ENCODE peak calls at places on chromosomes 11 and 22, in six cellular contexts. One of them, this sample, is unnamed.
A peak's percentile ranks its signal among the peaks of the same experiment; 100 is the strongest.

GRCh38 chr11:16356057-16356750 is at the start of gene SOX6:
- DNase-seq in IMR-90: peak; percentile 67
- DNase-seq in H9: no peak
- DNase-seq in mesenchymal stem cell: peak; percentile 51
- DNase-seq in trophoblast cell: no peak
- DNase-seq in H1: no peak
- DNase-seq in this sample: no peak

GRCh38 chr22:26466196-26466595 is 17.4 kb downstream of the HPS4 start:
- DNase-seq in H9: no peak
- DNase-seq in trophoblast cell: no peak
- DNase-seq in H1: no peak
- DNase-seq in IMR-90: no peak
- DNase-seq in mesenchymal stem cell: no peak
- DNase-seq in this sample: no peak

GRCh38 chr11:119361056-119361787 is 14.7 kb upstream of the MFRP start:
- DNase-seq in trophoblast cell: peak; percentile 98
- DNase-seq in H9: peak; percentile 82
- DNase-seq in H1: no peak
- DNase-seq in mesenchymal stem cell: peak; percentile 87
- DNase-seq in IMR-90: peak; percentile 87
- DNase-seq in this sample: peak; percentile 62

GRCh38 chr22:34851918-34852662 is 213.9 kb upstream of the ISX start:
- DNase-seq in H1: no peak
- DNase-seq in mesenchymal stem cell: no peak
- DNase-seq in trophoblast cell: no peak
- DNase-seq in H9: no peak
- DNase-seq in IMR-90: no peak
- DNase-seq in this sample: no peak

GRCh38 chr11:132911186-132911585 is 621.1 kb downstream of the OPCML start:
- DNase-seq in mesenchymal stem cell: peak; percentile 56
- DNase-seq in trophoblast cell: no peak
- DNase-seq in H1: no peak
- DNase-seq in H9: no peak
- DNase-seq in IMR-90: peak; percentile 58
- DNase-seq in this sample: no peak

GRCh38 chr11:88183233-88183632 is 8.0 kb upstream of the RAB38 start:
- DNase-seq in trophoblast cell: no peak
- DNase-seq in mesenchymal stem cell: no peak
- DNase-seq in IMR-90: no peak
- DNase-seq in H9: no peak
- DNase-seq in H1: no peak
- DNase-seq in this sample: no peak

GRCh38 chr11:72102162-72102561 is 935 bp downstream of the LAMTOR1 start:
- DNase-seq in H9: no peak
- DNase-seq in mesenchymal stem cell: no peak
- DNase-seq in trophoblast cell: no peak
- DNase-seq in IMR-90: no peak
- DNase-seq in H1: no peak
- DNase-seq in this sample: no peak

GRCh38 chr22:32005453-32005852 is 37.6 kb upstream of the SLC5A1 start:
- DNase-seq in IMR-90: peak; percentile 25
- DNase-seq in mesenchymal stem cell: peak; percentile 22
- DNase-seq in trophoblast cell: peak; percentile 86
- DNase-seq in H9: no peak
- DNase-seq in H1: no peak
- DNase-seq in this sample: no peak

GRCh38 chr11:130740819-130741218 is 175.5 kb downstream of the SNX19 start:
- DNase-seq in H9: no peak
- DNase-seq in mesenchymal stem cell: no peak
- DNase-seq in IMR-90: peak; percentile 33
- DNase-seq in H1: no peak
- DNase-seq in trophoblast cell: no peak
- DNase-seq in this sample: no peak

GRCh38 chr11:27100534-27100933 is 59.9 kb downstream of the BBOX1 start:
- DNase-seq in H1: no peak
- DNase-seq in H9: no peak
- DNase-seq in trophoblast cell: no peak
- DNase-seq in IMR-90: no peak
- DNase-seq in mesenchymal stem cell: no peak
- DNase-seq in this sample: no peak

GRCh38 chr11:58786693-58787092 is 55.0 kb upstream of the GLYAT start:
- DNase-seq in H1: no peak
- DNase-seq in H9: no peak
- DNase-seq in trophoblast cell: no peak
- DNase-seq in mesenchymal stem cell: no peak
- DNase-seq in IMR-90: no peak
- DNase-seq in this sample: no peak

GRCh38 chr22:29716814-29717213 is 3.0 kb upstream of the CABP7 start:
- DNase-seq in IMR-90: peak; percentile 80
- DNase-seq in mesenchymal stem cell: peak; percentile 81
- DNase-seq in H9: peak; percentile 88
- DNase-seq in H1: peak; percentile 86
- DNase-seq in trophoblast cell: peak; percentile 81
- DNase-seq in this sample: peak; percentile 86

GRCh38 chr11:80307676-80308075 is 866.8 kb upstream of the TENM4 start:
- DNase-seq in H9: no peak
- DNase-seq in IMR-90: no peak
- DNase-seq in H1: no peak
- DNase-seq in mesenchymal stem cell: no peak
- DNase-seq in trophoblast cell: no peak
- DNase-seq in this sample: no peak

GRCh38 chr11:3101921-3102640 is 44.9 kb upstream of the CARS1 start:
- DNase-seq in trophoblast cell: no peak
- DNase-seq in mesenchymal stem cell: no peak
- DNase-seq in H9: no peak
- DNase-seq in IMR-90: no peak
- DNase-seq in H1: peak; percentile 44
- DNase-seq in this sample: no peak

GRCh38 chr11:499201-500076 is 7.6 kb downstream of the RNH1 start:
- DNase-seq in H9: peak; percentile 22
- DNase-seq in H1: no peak
- DNase-seq in IMR-90: no peak
- DNase-seq in mesenchymal stem cell: no peak
- DNase-seq in trophoblast cell: no peak
- DNase-seq in this sample: no peak

GRCh38 chr11:26712497-26712896 is 9.4 kb downstream of the SLC5A12 start:
- DNase-seq in IMR-90: no peak
- DNase-seq in H1: no peak
- DNase-seq in trophoblast cell: no peak
- DNase-seq in H9: no peak
- DNase-seq in mesenchymal stem cell: peak; percentile 30
- DNase-seq in this sample: no peak

GRCh38 chr22:29339381-29340235 is 24.1 kb upstream of the RASL10A start:
- DNase-seq in H9: no peak
- DNase-seq in trophoblast cell: no peak
- DNase-seq in IMR-90: no peak
- DNase-seq in mesenchymal stem cell: no peak
- DNase-seq in H1: no peak
- DNase-seq in this sample: no peak

GRCh38 chr22:23014250-23014649 is 56.1 kb upstream of the GNAZ start:
- DNase-seq in IMR-90: no peak
- DNase-seq in trophoblast cell: no peak
- DNase-seq in H1: no peak
- DNase-seq in H9: no peak
- DNase-seq in mesenchymal stem cell: no peak
- DNase-seq in this sample: no peak

GRCh38 chr11:68460741-68461283 is at the start of gene PPP6R3:
- DNase-seq in mesenchymal stem cell: no peak
- DNase-seq in H9: no peak
- DNase-seq in IMR-90: no peak
- DNase-seq in trophoblast cell: no peak
- DNase-seq in H1: no peak
- DNase-seq in this sample: no peak

GRCh38 chr11:68584097-68584496 is 100.2 kb upstream of the GAL start:
- DNase-seq in trophoblast cell: peak; percentile 46
- DNase-seq in H1: peak; percentile 94
- DNase-seq in mesenchymal stem cell: no peak
- DNase-seq in H9: peak; percentile 82
- DNase-seq in IMR-90: peak; percentile 4
- DNase-seq in this sample: peak; percentile 56

GRCh38 chr11:128195057-128195751 is 392.2 kb downstream of the ETS1 start:
- DNase-seq in mesenchymal stem cell: peak; percentile 26
- DNase-seq in trophoblast cell: no peak
- DNase-seq in H9: no peak
- DNase-seq in H1: no peak
- DNase-seq in IMR-90: no peak
- DNase-seq in this sample: no peak

GRCh38 chr11:65014146-65014960 is at the start of gene ARL2:
- DNase-seq in H9: peak; percentile 42
- DNase-seq in H1: peak; percentile 94
- DNase-seq in trophoblast cell: peak; percentile 71
- DNase-seq in mesenchymal stem cell: no peak
- DNase-seq in IMR-90: no peak
- DNase-seq in this sample: no peak

GRCh38 chr11:12050470-12050891 is 42.1 kb upstream of the DKK3 start:
- DNase-seq in H1: no peak
- DNase-seq in mesenchymal stem cell: no peak
- DNase-seq in H9: no peak
- DNase-seq in IMR-90: no peak
- DNase-seq in trophoblast cell: no peak
- DNase-seq in this sample: no peak

GRCh38 chr11:70913715-70914231 is 338.6 kb downstream of the SHANK2 start:
- DNase-seq in IMR-90: no peak
- DNase-seq in trophoblast cell: no peak
- DNase-seq in H9: no peak
- DNase-seq in H1: peak; percentile 58
- DNase-seq in mesenchymal stem cell: no peak
- DNase-seq in this sample: peak; percentile 33

GRCh38 chr11:131884461-131885073 is 514.2 kb downstream of the NTM start:
- DNase-seq in mesenchymal stem cell: peak; percentile 45
- DNase-seq in H1: no peak
- DNase-seq in H9: no peak
- DNase-seq in IMR-90: no peak
- DNase-seq in trophoblast cell: no peak
- DNase-seq in this sample: no peak

GRCh38 chr11:118996926-118997626 is 862 bp upstream of the CENATAC start:
- DNase-seq in H9: peak; percentile 40
- DNase-seq in H1: no peak
- DNase-seq in mesenchymal stem cell: peak; percentile 17
- DNase-seq in trophoblast cell: peak; percentile 28
- DNase-seq in IMR-90: peak; percentile 44
- DNase-seq in this sample: no peak

GRCh38 chr22:24335529-24335928 is 64.9 kb downstream of the SPECC1L start:
- DNase-seq in mesenchymal stem cell: no peak
- DNase-seq in H1: no peak
- DNase-seq in IMR-90: no peak
- DNase-seq in H9: no peak
- DNase-seq in trophoblast cell: no peak
- DNase-seq in this sample: no peak

GRCh38 chr11:48058777-48059176 is 78.4 kb downstream of the PTPRJ start:
- DNase-seq in H1: no peak
- DNase-seq in H9: no peak
- DNase-seq in mesenchymal stem cell: no peak
- DNase-seq in IMR-90: no peak
- DNase-seq in trophoblast cell: no peak
- DNase-seq in this sample: no peak

GRCh38 chr11:16191212-16191851 is 165.0 kb downstream of the SOX6 start:
- DNase-seq in trophoblast cell: no peak
- DNase-seq in H1: no peak
- DNase-seq in IMR-90: peak; percentile 18
- DNase-seq in mesenchymal stem cell: no peak
- DNase-seq in H9: no peak
- DNase-seq in this sample: no peak

GRCh38 chr22:50576070-50576469 is 2.2 kb downstream of the CPT1B start:
- DNase-seq in trophoblast cell: peak; percentile 90
- DNase-seq in mesenchymal stem cell: peak; percentile 32
- DNase-seq in H1: no peak
- DNase-seq in IMR-90: peak; percentile 44
- DNase-seq in H9: peak; percentile 55
- DNase-seq in this sample: no peak

GRCh38 chr22:49986325-49986724 is 25.8 kb downstream of the PIM3 start:
- DNase-seq in IMR-90: no peak
- DNase-seq in H1: no peak
- DNase-seq in H9: no peak
- DNase-seq in mesenchymal stem cell: no peak
- DNase-seq in trophoblast cell: no peak
- DNase-seq in this sample: no peak

GRCh38 chr11:120001161-120002135 is 136.5 kb downstream of the TRIM29 start:
- DNase-seq in H9: no peak
- DNase-seq in mesenchymal stem cell: no peak
- DNase-seq in IMR-90: no peak
- DNase-seq in trophoblast cell: no peak
- DNase-seq in H1: no peak
- DNase-seq in this sample: no peak

GRCh38 chr11:118353084-118353710 is 6.2 kb upstream of the UBE4A start:
- DNase-seq in H9: no peak
- DNase-seq in trophoblast cell: peak; percentile 59
- DNase-seq in IMR-90: peak; percentile 5
- DNase-seq in mesenchymal stem cell: peak; percentile 34
- DNase-seq in H1: no peak
- DNase-seq in this sample: no peak

GRCh38 chr11:86696004-86696403 is 23.6 kb upstream of the ME3 start:
- DNase-seq in H9: no peak
- DNase-seq in IMR-90: peak; percentile 92
- DNase-seq in H1: no peak
- DNase-seq in mesenchymal stem cell: peak; percentile 93
- DNase-seq in trophoblast cell: peak; percentile 84
- DNase-seq in this sample: no peak
- H4K91ac ChIP-seq in H9: no peak overlapping the region
- H4K91ac ChIP-seq in IMR-90: peak overlapping the region; percentile 90
- H4K91ac ChIP-seq in H1: no peak overlapping the region
- H4K91ac ChIP-seq in mesenchymal stem cell: no peak overlapping the region
- H4K91ac ChIP-seq in trophoblast cell: no peak overlapping the region
- H4K91ac ChIP-seq in this sample: no peak overlapping the region

GRCh38 chr11:106176817-106177216 is 99.4 kb downstream of the AASDHPPT start:
- DNase-seq in H9: no peak
- DNase-seq in H1: no peak
- DNase-seq in mesenchymal stem cell: no peak
- DNase-seq in IMR-90: no peak
- DNase-seq in trophoblast cell: no peak
- DNase-seq in this sample: no peak
- H2BK5ac ChIP-seq in H9: no peak overlapping the region
- H2BK5ac ChIP-seq in H1: no peak overlapping the region
- H2BK5ac ChIP-seq in mesenchymal stem cell: no peak overlapping the region
- H2BK5ac ChIP-seq in IMR-90: no peak overlapping the region
- H2BK5ac ChIP-seq in trophoblast cell: no peak overlapping the region
- H2BK5ac ChIP-seq in this sample: no peak overlapping the region

GRCh38 chr11:94792453-94792852 is 24.3 kb downstream of the AMOTL1 start:
- DNase-seq in H1: no peak
- DNase-seq in H9: no peak
- DNase-seq in IMR-90: no peak
- DNase-seq in trophoblast cell: no peak
- DNase-seq in mesenchymal stem cell: no peak
- DNase-seq in this sample: no peak
- H3K79me1 ChIP-seq in H1: peaks cover 7% of the 10 kb centered on the region
- H3K79me1 ChIP-seq in H9: peaks cover 6% of the 10 kb centered on the region
- H3K79me1 ChIP-seq in IMR-90: peaks cover 37% of the 10 kb centered on the region
- H3K79me1 ChIP-seq in trophoblast cell: no peaks in the 10 kb centered on the region
- H3K79me1 ChIP-seq in mesenchymal stem cell: peaks cover 1% of the 10 kb centered on the region
- H3K79me1 ChIP-seq in this sample: peaks cover 3% of the 10 kb centered on the region

DNA sequence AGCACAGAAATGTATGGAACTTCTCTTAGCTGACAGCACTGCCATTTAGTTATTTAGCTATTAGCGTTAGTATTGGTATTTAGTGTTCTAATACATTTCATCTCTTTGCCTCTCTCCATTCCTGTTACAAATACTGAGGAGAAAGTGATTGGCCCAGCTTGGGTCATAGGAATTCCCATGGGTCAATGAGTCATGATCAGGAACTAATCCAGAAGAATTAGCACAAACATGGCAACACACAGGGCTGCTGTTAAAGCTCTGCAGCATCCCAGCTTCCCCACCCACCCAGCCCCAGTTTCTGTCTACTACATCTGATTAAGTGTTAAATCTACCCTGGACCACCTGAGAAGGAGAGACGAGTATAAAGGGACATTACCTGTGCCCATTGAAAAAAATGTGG is 36.1 kb downstream of the PDGFD start:
- DNase-seq in H9: no peak
- DNase-seq in IMR-90: peak; percentile 75
- DNase-seq in H1: no peak
- DNase-seq in trophoblast cell: no peak
- DNase-seq in mesenchymal stem cell: peak; percentile 61
- DNase-seq in this sample: no peak
- H4K91ac ChIP-seq in H9: no peak overlapping the region
- H4K91ac ChIP-seq in IMR-90: no peak overlapping the region
- H4K91ac ChIP-seq in H1: no peak overlapping the region
- H4K91ac ChIP-seq in trophoblast cell: no peak overlapping the region
- H4K91ac ChIP-seq in mesenchymal stem cell: no peak overlapping the region
- H4K91ac ChIP-seq in this sample: no peak overlapping the region